ENCODE peak calls at places on chromosomes 7 and 10, in four cellular contexts. One of them, this sample, is unnamed.

GRCh38 chr7:51430480-51431086 is 114.0 kb upstream of the COBL start:
- DNase-seq in K562: peak
- DNase-seq in IMR-90: peak
- DNase-seq in GM12878: peak
- DNase-seq in this sample: peak

GRCh38 chr10:104648421-104648820 is 7.3 kb downstream of the SORCS3 start:
- DNase-seq in IMR-90: no peak
- DNase-seq in GM12878: no peak
- DNase-seq in K562: no peak
- DNase-seq in this sample: no peak

GRCh38 chr10:73110345-73110849 is at the start of gene NUDT13:
- DNase-seq in GM12878: peak
- DNase-seq in IMR-90: peak
- DNase-seq in K562: peak
- DNase-seq in this sample: peak

GRCh38 chr7:151432658-151433521 is 7.1 kb downstream of the CRYGN start:
- DNase-seq in GM12878: peak
- DNase-seq in IMR-90: no peak
- DNase-seq in K562: no peak
- DNase-seq in this sample: no peak

GRCh38 chr10:70594161-70594560 is 8.4 kb downstream of the PRF1 start:
- DNase-seq in IMR-90: no peak
- DNase-seq in GM12878: no peak
- DNase-seq in K562: no peak
- DNase-seq in this sample: no peak

GRCh38 chr7:152462995-152463713 is 27.4 kb upstream of the KMT2C start:
- DNase-seq in GM12878: no peak
- DNase-seq in IMR-90: peak
- DNase-seq in K562: no peak
- DNase-seq in this sample: no peak

GRCh38 chr7:4806983-4807625 is 31.7 kb downstream of the AP5Z1 start:
- DNase-seq in K562: no peak
- DNase-seq in IMR-90: no peak
- DNase-seq in GM12878: no peak
- DNase-seq in this sample: no peak

GRCh38 chr7:92910076-92910475 is 73.7 kb upstream of the CDK6 start:
- DNase-seq in GM12878: no peak
- DNase-seq in K562: no peak
- DNase-seq in IMR-90: no peak
- DNase-seq in this sample: no peak

GRCh38 chr7:107976620-107977019 is 26.3 kb downstream of the LAMB1 start:
- DNase-seq in IMR-90: no peak
- DNase-seq in GM12878: no peak
- DNase-seq in K562: no peak
- DNase-seq in this sample: no peak

GRCh38 chr7:6166443-6166871 is 106.0 kb downstream of the CYTH3 start:
- DNase-seq in GM12878: no peak
- DNase-seq in K562: no peak
- DNase-seq in IMR-90: no peak
- DNase-seq in this sample: no peak

GRCh38 chr10:56624082-56624481 is 263.0 kb upstream of the ZWINT start:
- DNase-seq in K562: no peak
- DNase-seq in IMR-90: no peak
- DNase-seq in GM12878: no peak
- DNase-seq in this sample: no peak

GRCh38 chr10:132396495-132397035 is 435 bp upstream of the PWWP2B start:
- DNase-seq in K562: peak
- DNase-seq in GM12878: no peak
- DNase-seq in IMR-90: peak
- DNase-seq in this sample: no peak

GRCh38 chr7:103560136-103560535 is 114.1 kb upstream of the SLC26A5 start:
- DNase-seq in K562: no peak
- DNase-seq in IMR-90: no peak
- DNase-seq in GM12878: no peak
- DNase-seq in this sample: no peak

GRCh38 chr10:79023489-79024162 is 45.1 kb upstream of the ZMIZ1 start:
- DNase-seq in K562: no peak
- DNase-seq in GM12878: no peak
- DNase-seq in IMR-90: no peak
- DNase-seq in this sample: no peak

GRCh38 chr10:74887614-74888284 is 61.3 kb downstream of the KAT6B start:
- DNase-seq in IMR-90: no peak
- DNase-seq in K562: no peak
- DNase-seq in GM12878: no peak
- DNase-seq in this sample: no peak

GRCh38 chr10:34821587-34822585 is 6.8 kb upstream of the PARD3 start:
- DNase-seq in K562: no peak
- DNase-seq in GM12878: no peak
- DNase-seq in IMR-90: peak
- DNase-seq in this sample: no peak

GRCh38 chr7:141920281-141920680 is 4.1 kb downstream of the OR9A4 start:
- DNase-seq in K562: no peak
- DNase-seq in GM12878: no peak
- DNase-seq in IMR-90: no peak
- DNase-seq in this sample: no peak

GRCh38 chr10:38094923-38095574 is 912 bp downstream of the ZNF37A start:
- DNase-seq in K562: no peak
- DNase-seq in IMR-90: no peak
- DNase-seq in GM12878: no peak
- DNase-seq in this sample: no peak

GRCh38 chr7:141785711-141786552 is 4.1 kb upstream of the TAS2R5 start:
- DNase-seq in K562: peak
- DNase-seq in GM12878: peak
- DNase-seq in IMR-90: peak
- DNase-seq in this sample: peak

GRCh38 chr7:159125104-159125943 is 19.3 kb downstream of the VIPR2 start:
- DNase-seq in K562: no peak
- DNase-seq in GM12878: no peak
- DNase-seq in IMR-90: no peak
- DNase-seq in this sample: no peak

DNA sequence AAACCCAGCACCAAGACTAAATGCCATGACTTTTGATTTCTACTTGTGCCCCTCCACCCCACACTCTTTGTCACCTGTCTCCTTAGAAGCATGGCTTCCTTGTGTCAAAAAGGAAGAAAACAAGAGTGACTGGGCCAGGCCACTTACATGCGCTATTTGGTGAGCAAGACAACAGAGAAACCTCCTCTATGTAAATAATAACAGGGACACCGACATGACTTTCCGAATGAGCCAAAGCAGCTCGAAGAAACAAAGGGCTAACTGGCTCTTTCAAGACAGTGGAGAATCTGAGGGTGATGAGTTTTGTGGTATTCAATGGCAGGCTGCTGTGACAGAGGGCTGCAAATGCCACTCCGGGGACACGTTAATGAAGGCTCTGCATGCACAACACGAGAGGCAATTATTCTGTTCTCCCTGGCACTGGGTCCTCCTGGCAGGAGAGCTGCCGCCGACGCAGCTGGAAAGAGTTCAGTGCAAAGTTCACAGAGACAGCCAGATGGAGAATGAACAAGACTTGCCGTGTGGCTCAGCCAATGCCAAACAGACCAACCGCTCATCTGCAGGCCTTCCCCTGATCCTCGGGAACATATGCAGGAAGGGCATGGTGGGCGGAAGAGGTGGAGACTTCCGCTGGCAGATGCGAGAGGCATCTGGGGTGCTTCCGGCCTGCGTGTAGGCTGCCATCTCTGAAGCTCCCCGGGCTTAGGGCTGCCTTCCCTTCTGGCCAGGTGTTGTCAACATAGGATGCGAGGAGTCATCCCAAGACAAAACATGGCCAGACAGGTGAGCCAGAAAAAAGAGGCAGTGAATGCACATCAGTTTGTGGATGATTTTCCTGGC is 59.1 kb upstream of the SMNDC1 start:
- DNase-seq in GM12878: no peak
- DNase-seq in K562: no peak
- DNase-seq in IMR-90: no peak
- DNase-seq in this sample: no peak
- H2AFZ ChIP-seq in GM12878: no peak
- H2AFZ ChIP-seq in K562: no peak
- H2AFZ ChIP-seq in IMR-90: peak
- H2AFZ ChIP-seq in this sample: no peak

GRCh38 chr10:107163086-107163880 is 1.2 kb downstream of the SORCS1 start:
- DNase-seq in K562: no peak
- DNase-seq in GM12878: no peak
- DNase-seq in IMR-90: no peak
- DNase-seq in this sample: no peak
- TF ChIP-seq FOS in K562: no peak
- TF ChIP-seq FOS in GM12878: no peak
- TF ChIP-seq FOS in IMR-90: no peak
- TF ChIP-seq FOS in this sample: no peak

GRCh38 chr7:11726251-11727155 is 105.5 kb downstream of the THSD7A start:
- DNase-seq in GM12878: no peak
- DNase-seq in K562: no peak
- DNase-seq in IMR-90: peak
- DNase-seq in this sample: no peak
- H2AFZ ChIP-seq in GM12878: no peak
- H2AFZ ChIP-seq in K562: no peak
- H2AFZ ChIP-seq in IMR-90: no peak
- H2AFZ ChIP-seq in this sample: no peak

GRCh38 chr7:99791021-99791420 is 7.0 kb upstream of the CYP3A4 start:
- DNase-seq in K562: no peak
- DNase-seq in IMR-90: peak
- DNase-seq in GM12878: no peak
- DNase-seq in this sample: no peak

GRCh38 chr7:99792983-99793382 is 9.0 kb upstream of the CYP3A4 start:
- DNase-seq in GM12878: no peak
- DNase-seq in IMR-90: no peak
- DNase-seq in K562: no peak
- DNase-seq in this sample: no peak

GRCh38 chr7:99791667-99792356 is 7.8 kb upstream of the CYP3A4 start:
- DNase-seq in IMR-90: no peak
- DNase-seq in GM12878: no peak
- DNase-seq in K562: no peak
- DNase-seq in this sample: no peak

GRCh38 chr7:99793443-99793842 is 9.5 kb upstream of the CYP3A4 start:
- DNase-seq in K562: no peak
- DNase-seq in GM12878: no peak
- DNase-seq in IMR-90: no peak
- DNase-seq in this sample: no peak

DNA sequence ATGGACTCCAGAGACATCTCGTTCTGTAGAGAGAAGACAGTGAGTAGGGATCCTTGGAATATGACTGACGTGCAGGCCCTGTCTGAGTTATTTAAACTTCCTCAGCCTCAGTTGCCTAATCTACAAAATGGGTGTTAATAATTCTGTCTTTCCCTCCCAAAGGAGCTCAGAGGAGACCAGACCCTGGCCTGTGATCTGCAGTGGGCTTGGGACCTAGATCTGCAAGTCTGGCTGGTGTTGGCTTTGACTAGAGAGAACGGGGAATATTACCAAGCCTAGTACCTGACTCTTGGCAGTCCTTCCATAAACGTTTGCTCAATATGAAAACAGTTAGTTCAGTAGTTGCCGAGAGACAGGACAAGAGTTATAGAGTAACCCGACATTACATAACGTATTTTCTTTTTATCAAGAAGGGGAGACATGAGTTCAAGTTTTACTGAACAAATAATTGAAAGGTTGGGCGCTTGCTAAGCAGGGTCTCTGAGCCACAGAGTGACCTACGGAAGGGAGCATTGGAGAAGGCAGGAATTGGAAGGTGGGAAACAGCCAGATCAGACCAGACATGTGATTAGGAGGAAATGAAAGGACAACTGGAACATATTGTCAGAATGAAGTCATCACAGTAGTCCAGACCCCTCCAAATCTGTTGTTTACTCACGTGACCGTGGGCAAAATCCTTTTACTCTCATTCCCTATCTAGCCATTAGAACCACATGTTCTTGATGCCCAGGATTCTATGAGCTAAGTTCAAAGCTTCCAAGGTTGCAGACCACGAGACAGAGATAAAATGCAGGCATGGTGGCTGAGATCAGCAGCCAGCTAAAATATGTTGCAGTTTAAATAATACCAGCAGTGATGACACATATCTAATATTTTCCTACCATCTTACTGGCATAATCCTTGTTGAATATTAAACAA is 10.9 kb upstream of the CYP3A4 start:
- DNase-seq in GM12878: no peak
- DNase-seq in IMR-90: no peak
- DNase-seq in K562: no peak
- DNase-seq in this sample: no peak
- TF ChIP-seq FOS in GM12878: no peak
- TF ChIP-seq FOS in IMR-90: no peak
- TF ChIP-seq FOS in K562: no peak
- TF ChIP-seq FOS in this sample: no peak

DNA sequence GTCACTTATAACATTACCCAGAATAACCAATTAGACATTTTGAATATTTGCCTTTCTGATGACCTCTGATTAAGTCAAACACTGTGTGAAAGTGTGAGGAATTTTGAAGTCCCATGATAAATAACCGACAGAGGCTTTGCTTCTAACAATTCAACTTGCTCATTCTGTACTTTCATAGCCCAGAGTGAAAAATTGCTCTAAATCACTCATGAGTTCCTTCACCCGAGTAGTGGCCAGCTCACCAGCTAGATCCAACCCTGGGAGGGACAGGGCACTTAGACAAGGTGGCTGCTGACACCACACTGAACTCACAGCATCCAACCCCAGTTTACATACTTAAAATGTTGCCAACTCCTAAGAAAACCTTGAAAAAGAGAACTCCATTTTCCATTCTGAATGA is 80.1 kb upstream of the LYZL1 start:
- DNase-seq in IMR-90: no peak
- DNase-seq in K562: no peak
- DNase-seq in GM12878: no peak
- DNase-seq in this sample: no peak
- H2AFZ ChIP-seq in IMR-90: no peak
- H2AFZ ChIP-seq in K562: no peak
- H2AFZ ChIP-seq in GM12878: no peak
- H2AFZ ChIP-seq in this sample: no peak

This sample was measured in endothelial cell of umbilical vein.